ENCODE peak calls at places on chromosomes 6 and 20, in eight cellular contexts. One of them, this sample, is unnamed.

GRCh38 chr6:138454976-138455706 is 44.2 kb downstream of the NHSL1 start:
- DNase-seq in endothelial cell of umbilical vein: peak
- DNase-seq in pulmonary artery endothelial cell: no peak
- DNase-seq in M059J: peak
- DNase-seq in T-cell: peak
- DNase-seq in G401: no peak
- DNase-seq in cardiac muscle cell: no peak
- DNase-seq in stomach: peak
- DNase-seq in this sample: peak

GRCh38 chr6:165081944-165082532 is 227.4 kb downstream of the C6orf118 start:
- DNase-seq in endothelial cell of umbilical vein: no peak
- DNase-seq in G401: peak
- DNase-seq in cardiac muscle cell: no peak
- DNase-seq in M059J: no peak
- DNase-seq in stomach: no peak
- DNase-seq in pulmonary artery endothelial cell: no peak
- DNase-seq in T-cell: no peak
- DNase-seq in this sample: no peak

GRCh38 chr6:127484207-127484858 is 25.1 kb upstream of the KIAA0408 start:
- DNase-seq in T-cell: no peak
- DNase-seq in cardiac muscle cell: no peak
- DNase-seq in M059J: peak
- DNase-seq in endothelial cell of umbilical vein: peak
- DNase-seq in stomach: no peak
- DNase-seq in pulmonary artery endothelial cell: no peak
- DNase-seq in G401: no peak
- DNase-seq in this sample: peak

GRCh38 chr20:33005132-33005566 is 916 bp upstream of the SUN5 start:
- DNase-seq in cardiac muscle cell: no peak
- DNase-seq in G401: no peak
- DNase-seq in endothelial cell of umbilical vein: no peak
- DNase-seq in T-cell: peak
- DNase-seq in M059J: no peak
- DNase-seq in pulmonary artery endothelial cell: no peak
- DNase-seq in stomach: no peak
- DNase-seq in this sample: no peak

GRCh38 chr6:167047554-167047953 is 48.4 kb downstream of the CEP43 start:
- DNase-seq in M059J: no peak
- DNase-seq in T-cell: peak
- DNase-seq in G401: no peak
- DNase-seq in endothelial cell of umbilical vein: no peak
- DNase-seq in cardiac muscle cell: no peak
- DNase-seq in pulmonary artery endothelial cell: no peak
- DNase-seq in stomach: peak
- DNase-seq in this sample: no peak

GRCh38 chr20:46512943-46513844 is at the start of gene ZNF334:
- DNase-seq in endothelial cell of umbilical vein: no peak
- DNase-seq in stomach: peak
- DNase-seq in T-cell: peak
- DNase-seq in cardiac muscle cell: peak
- DNase-seq in M059J: peak
- DNase-seq in pulmonary artery endothelial cell: no peak
- DNase-seq in G401: peak
- DNase-seq in this sample: peak

GRCh38 chr6:1609662-1610496 is at the start of gene FOXC1:
- DNase-seq in endothelial cell of umbilical vein: peak
- DNase-seq in cardiac muscle cell: peak
- DNase-seq in pulmonary artery endothelial cell: peak
- DNase-seq in T-cell: no peak
- DNase-seq in M059J: peak
- DNase-seq in stomach: peak
- DNase-seq in G401: peak
- DNase-seq in this sample: peak

GRCh38 chr6:5278571-5279120 is 17.3 kb downstream of the FARS2 start:
- DNase-seq in G401: no peak
- DNase-seq in M059J: no peak
- DNase-seq in T-cell: no peak
- DNase-seq in endothelial cell of umbilical vein: no peak
- DNase-seq in pulmonary artery endothelial cell: no peak
- DNase-seq in stomach: no peak
- DNase-seq in cardiac muscle cell: no peak
- DNase-seq in this sample: no peak

GRCh38 chr20:41786158-41786557 is 168.0 kb upstream of the CHD6 start:
- DNase-seq in endothelial cell of umbilical vein: no peak
- DNase-seq in T-cell: no peak
- DNase-seq in G401: no peak
- DNase-seq in M059J: peak
- DNase-seq in cardiac muscle cell: no peak
- DNase-seq in stomach: no peak
- DNase-seq in pulmonary artery endothelial cell: no peak
- DNase-seq in this sample: peak

GRCh38 chr6:13413466-13413862 is 73.9 kb downstream of the GFOD1 start:
- DNase-seq in stomach: no peak
- DNase-seq in T-cell: no peak
- DNase-seq in endothelial cell of umbilical vein: no peak
- DNase-seq in cardiac muscle cell: no peak
- DNase-seq in M059J: no peak
- DNase-seq in pulmonary artery endothelial cell: no peak
- DNase-seq in G401: peak
- DNase-seq in this sample: no peak

This sample was measured in bronchial epithelial cell.